ENCODE peak calls at places on chromosomes 4 and X, in four cellular contexts. Q is CD4-positive, alpha-beta T cell; I is naive thymus-derived CD4-positive, alpha-beta T cell; V is uterus. Z is an unnamed sample.

GRCh38 chrX:56113785-56114436 is 118.2 kb upstream of the KLF8 start:
- DNase-seq in Q (no peak), I (no peak), V (no peak), Z (no peak)

GRCh38 chr4:52051615-52052474 is 741 bp downstream of the SPATA18 start:
- DNase-seq in Q (no peak), I (no peak), V (peak), Z (peak)

GRCh38 chrX:150094996-150095395 is 156.7 kb upstream of the EOLA2 start:
- DNase-seq in Q (no peak), I (no peak), V (no peak), Z (no peak)

GRCh38 chr4:166386491-166387367 is 513.7 kb downstream of the TLL1 start:
- DNase-seq in Q (no peak), I (no peak), V (no peak), Z (no peak)

GRCh38 chr4:114694770-114695169 is 96.2 kb downstream of the UGT8 start:
- DNase-seq in Q (no peak), I (peak), V (no peak), Z (no peak)

GRCh38 chr4:178215754-178216153 is 773.5 kb upstream of the AGA start:
- DNase-seq in Q (no peak), I (no peak), V (no peak), Z (no peak)

GRCh38 chrX:15616531-15616930 is 15.8 kb upstream of the ACE2 start:
- DNase-seq in Q (no peak), I (no peak), V (no peak), Z (no peak)

GRCh38 chrX:16718824-16719333 is 533 bp upstream of the SYAP1 start:
- DNase-seq in Q (no peak), I (no peak), V (no peak), Z (no peak)

GRCh38 chrX:40244980-40245379 is 147.2 kb upstream of the BCOR start:
- DNase-seq in Q (no peak), I (peak), V (no peak), Z (no peak)

GRCh38 chr4:1056671-1057402 is 45.4 kb downstream of the FGFRL1 start:
- DNase-seq in Q (no peak), I (no peak), V (peak), Z (no peak)

GRCh38 chr4:182190306-182190705 is 52.9 kb upstream of the TENM3 start:
- DNase-seq in Q (no peak), I (no peak), V (no peak), Z (no peak)

GRCh38 chr4:57501715-57502114 is 391.5 kb upstream of the IGFBP7 start:
- DNase-seq in Q (no peak), I (no peak), V (no peak), Z (no peak)

GRCh38 chrX:1212532-1212931 is at the start of gene CRLF2:
- DNase-seq in Q (no peak), I (no peak), V (no peak), Z (no peak)

GRCh38 chr4:146407669-146408084 is 114.1 kb downstream of the SLC10A7 start:
- DNase-seq in Q (no peak), I (no peak), V (no peak), Z (no peak)

GRCh38 chrX:87896057-87896456 is 378.5 kb downstream of the KLHL4 start:
- DNase-seq in Q (no peak), I (no peak), V (no peak), Z (no peak)

GRCh38 chrX:7107968-7108480 is 39.5 kb upstream of the STS start:
- DNase-seq in Q (no peak), I (no peak), V (no peak), Z (no peak)
- H3K27ac ChIP-seq in Q (no peak), I (no peak), V (no peak), Z (no peak)

DNA sequence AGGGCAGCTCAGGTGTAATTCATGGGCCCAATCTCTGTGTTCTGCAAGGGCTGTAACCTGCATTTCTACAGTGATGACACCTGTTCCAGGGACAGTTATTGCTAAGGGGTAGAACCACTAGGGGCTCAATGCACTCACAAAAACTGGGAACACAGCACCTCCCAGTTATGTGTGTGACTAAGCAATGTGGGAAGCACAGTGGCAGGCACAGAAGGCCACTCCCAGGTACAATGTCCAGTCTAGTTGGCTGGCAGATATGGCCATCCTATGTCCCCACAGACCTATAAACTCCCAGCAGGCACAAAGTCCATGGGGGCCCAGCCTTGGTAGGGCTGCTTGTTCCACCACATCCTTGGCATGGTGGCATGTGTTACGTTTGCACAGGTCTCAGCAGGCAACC is 25.7 kb downstream of the CXCL13 start:
- DNase-seq in Q (no peak), I (no peak), V (no peak), Z (no peak)
- H3K27ac ChIP-seq in Q (no peak), I (no peak), V (no peak), Z (no peak)

DNA sequence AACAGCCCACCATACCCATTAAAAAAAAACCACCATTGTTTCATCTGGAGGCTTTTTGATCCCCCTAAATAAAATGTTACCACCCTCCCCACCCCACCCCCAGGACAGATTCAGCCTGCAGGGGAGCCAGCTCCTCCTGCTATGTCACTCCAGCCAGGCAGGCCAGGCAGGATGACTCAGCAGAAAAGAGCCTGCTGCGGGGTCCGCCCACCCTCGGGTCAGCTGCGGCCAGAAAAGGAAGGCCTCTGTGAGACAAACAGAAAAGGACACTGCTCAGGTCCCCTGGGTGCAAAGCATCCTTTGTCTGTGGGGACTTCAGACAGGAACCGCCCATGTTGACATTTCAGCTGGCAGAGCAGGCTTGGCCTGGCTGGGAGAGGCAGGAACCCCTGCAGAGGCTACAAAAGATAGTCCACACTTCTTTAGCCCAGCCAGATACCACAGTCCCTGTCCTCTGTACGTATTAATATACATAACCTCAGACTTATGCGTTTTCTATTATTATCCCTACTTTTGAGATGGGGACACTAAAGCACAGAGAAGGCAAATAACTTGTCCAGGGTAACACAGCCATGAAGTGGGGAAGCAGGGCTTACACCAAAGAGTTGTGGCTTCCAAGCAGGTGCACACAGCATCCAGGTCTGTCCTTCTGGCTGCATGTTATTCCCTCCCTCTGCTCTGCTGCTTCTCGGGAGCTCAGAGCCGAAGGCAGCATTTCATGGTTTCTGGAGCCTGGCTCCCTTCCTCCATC is 147.7 kb downstream of the CPEB2 start:
- DNase-seq in Q (no peak), I (no peak), V (peak), Z (peak)
- H3K27ac ChIP-seq in Q (no peak), I (no peak), V (no peak), Z (peak)

GRCh38 chr4:71907782-71908181 is 123.9 kb upstream of the GC start:
- DNase-seq in Q (no peak), I (no peak), V (no peak), Z (no peak)

DNA sequence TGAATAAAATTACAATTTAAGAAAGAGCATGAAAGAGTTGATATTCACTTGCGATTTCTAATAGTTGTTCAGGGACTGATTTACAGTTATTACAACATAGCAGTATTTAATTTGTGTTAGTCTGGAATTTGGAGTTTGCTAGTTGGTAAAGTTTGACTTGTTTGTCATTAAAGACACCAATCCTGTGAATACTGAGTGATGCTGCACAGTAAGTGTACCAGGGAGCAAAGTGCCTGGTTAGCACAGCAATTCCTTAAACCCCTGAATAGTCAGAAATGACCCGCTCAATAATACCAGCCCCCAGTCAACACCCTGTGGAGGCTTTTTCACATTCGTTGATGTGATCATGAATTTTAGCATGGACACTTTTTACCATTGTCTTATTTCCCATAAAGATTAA is 122.2 kb upstream of the GC start:
- DNase-seq in Q (no peak), I (no peak), V (no peak), Z (no peak)
- H3K27ac ChIP-seq in Q (no peak), I (no peak), V (no peak), Z (no peak)

GRCh38 chr4:150007512-150007911 is 70.7 kb upstream of the DCLK2 start:
- DNase-seq in Q (no peak), I (no peak), V (no peak), Z (no peak)

GRCh38 chr4:150002561-150002960 is 75.7 kb upstream of the DCLK2 start:
- DNase-seq in Q (no peak), I (no peak), V (no peak), Z (no peak)

GRCh38 chr4:150006197-150006596 is 72.0 kb upstream of the DCLK2 start:
- DNase-seq in Q (no peak), I (no peak), V (no peak), Z (no peak)

GRCh38 chr4:150004481-150004880 is 73.8 kb upstream of the DCLK2 start:
- DNase-seq in Q (no peak), I (no peak), V (no peak), Z (no peak)

DNA sequence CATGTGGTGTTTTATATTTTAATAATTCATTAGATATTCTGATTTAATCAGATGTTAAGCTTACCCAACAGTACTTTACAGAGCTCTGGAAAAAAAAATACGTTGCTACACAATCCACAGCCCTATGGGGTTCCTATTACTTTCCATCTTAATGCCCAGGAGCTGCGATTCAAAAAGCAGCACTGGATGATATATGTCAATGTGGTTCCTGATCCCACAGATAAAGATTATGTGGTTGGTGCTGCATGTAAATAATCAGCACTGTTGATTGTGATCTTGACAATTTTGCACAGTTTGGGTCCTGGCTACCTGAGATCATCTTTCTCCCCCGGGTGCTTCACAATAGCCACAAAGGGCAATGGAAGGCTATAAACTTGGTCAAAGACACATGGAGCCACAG is 72.7 kb upstream of the DCLK2 start:
- DNase-seq in Q (no peak), I (no peak), V (no peak), Z (no peak)
- H3K27ac ChIP-seq in Q (no peak), I (no peak), V (no peak), Z (no peak)

GRCh38 chr4:4541661-4542570 is at the start of gene STX18:
- DNase-seq in Q (peak), I (peak), V (peak), Z (peak)
- H3K27ac ChIP-seq in Q (peak), I (peak), V (peak), Z (peak)

GRCh38 chrX:12953420-12953819 is 21.5 kb upstream of the TMSB4X start:
- DNase-seq in Q (no peak), I (no peak), V (no peak), Z (no peak)

GRCh38 chrX:12954376-12954775 is 20.5 kb upstream of the TMSB4X start:
- DNase-seq in Q (no peak), I (no peak), V (no peak), Z (no peak)

GRCh38 chrX:12956704-12957541 is 18.0 kb upstream of the TMSB4X start:
- DNase-seq in Q (no peak), I (peak), V (no peak), Z (no peak)

GRCh38 chrX:12955882-12956703 is 18.8 kb upstream of the TMSB4X start:
- DNase-seq in Q (no peak), I (no peak), V (peak), Z (peak)

DNA sequence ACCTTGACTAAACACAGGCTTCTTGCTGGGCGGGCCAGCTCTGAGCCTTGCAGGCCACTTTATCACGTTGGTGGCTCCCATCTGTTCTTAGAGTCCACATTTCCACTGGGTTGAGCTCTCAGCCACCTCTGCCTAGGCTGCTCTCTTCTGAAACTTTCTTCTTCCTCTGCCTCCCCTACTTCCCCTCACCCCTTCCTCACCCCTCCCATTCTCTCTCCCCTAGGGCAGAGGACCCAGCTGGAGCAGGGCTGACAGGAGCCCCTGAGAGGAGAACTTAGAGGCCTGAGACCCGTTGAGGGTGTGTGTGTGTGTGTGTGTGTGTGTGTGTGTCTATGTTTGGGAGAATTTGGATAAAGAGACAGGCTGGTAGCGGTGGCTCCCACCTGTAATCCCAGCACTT is 19.9 kb upstream of the TMSB4X start:
- DNase-seq in Q (no peak), I (no peak), V (no peak), Z (no peak)
- H3K27ac ChIP-seq in Q (peak), I (peak), V (no peak), Z (no peak)

DNA sequence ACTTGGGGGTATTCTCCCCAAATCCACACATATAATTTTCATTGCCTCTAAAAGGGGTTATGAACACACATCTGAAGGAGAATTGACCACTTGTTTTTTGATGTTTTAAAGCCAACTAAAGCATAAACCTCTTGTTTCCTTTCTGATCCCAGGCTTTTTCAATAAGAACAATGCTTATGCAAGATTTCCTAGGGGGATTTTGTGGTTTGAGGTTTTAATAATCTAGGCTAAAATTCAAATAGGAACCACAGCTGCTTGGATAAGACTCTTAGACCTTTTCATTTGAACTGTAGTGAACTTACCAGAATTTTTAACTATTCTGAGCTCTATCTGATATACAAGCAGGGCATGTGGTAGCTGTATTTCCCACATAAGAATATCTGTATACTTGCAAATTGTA is 651.1 kb downstream of the ANKRD50 start:
- DNase-seq in Q (no peak), I (no peak), V (no peak), Z (no peak)
- H3K27ac ChIP-seq in Q (no peak), I (no peak), V (peak), Z (no peak)

DNA sequence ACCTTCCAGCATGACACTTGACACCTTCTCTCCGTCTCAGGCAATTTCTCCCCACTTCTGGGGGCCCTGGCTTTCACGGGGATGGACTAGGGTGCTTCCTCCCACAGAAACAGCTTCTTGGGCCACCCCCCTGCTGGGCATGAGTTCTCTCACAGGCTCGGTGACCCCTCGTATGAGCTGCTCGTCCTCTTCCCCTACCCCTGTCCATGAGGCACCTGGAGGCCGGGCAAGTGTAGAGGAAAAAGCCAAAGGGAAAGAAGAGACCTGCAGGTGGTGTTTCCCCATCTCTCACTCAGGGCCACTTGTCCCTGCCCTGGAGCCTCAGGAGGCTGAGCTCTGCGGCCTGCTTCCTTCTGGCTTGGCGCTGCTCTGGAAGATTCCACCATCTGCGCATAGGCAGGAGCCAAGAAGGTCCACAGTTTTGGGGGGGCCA is 1.9 kb upstream of the RGS12 start:
- DNase-seq in Q (no peak), I (no peak), V (no peak), Z (no peak)
- H3K27ac ChIP-seq in Q (no peak), I (no peak), V (no peak), Z (peak)

DNA sequence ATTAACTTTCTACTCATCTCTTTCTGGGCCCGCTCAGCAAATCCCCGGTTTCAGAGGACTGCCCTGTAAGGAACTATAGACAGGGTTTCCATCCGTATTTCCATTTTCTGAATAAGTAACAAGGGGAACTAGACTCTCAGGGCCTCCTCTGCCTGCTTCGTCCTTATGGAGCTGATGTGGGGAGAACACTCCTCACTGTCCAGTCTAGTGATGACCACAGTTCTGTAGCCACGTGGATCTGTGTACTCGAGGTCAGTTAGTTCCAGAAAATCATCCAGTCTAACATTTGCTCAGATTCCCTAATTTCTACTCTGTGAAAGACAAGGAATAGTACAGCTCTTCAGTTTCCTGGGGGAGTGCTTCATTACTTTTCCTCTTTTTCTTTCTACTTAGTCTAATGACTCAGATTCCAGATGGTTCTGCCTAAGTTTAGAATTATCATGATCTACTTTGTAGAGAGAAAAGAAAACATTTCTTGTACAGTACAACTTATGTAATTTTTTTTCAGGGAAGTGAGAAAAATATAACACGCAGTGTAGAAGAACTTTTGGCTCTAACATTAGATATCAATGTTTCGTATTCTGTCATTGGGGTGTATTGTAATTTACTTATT is 82.6 kb downstream of the SORBS2 start:
- DNase-seq in Q (no peak), I (no peak), V (no peak), Z (no peak)
- H3K27ac ChIP-seq in Q (no peak), I (no peak), V (no peak), Z (peak)

Z was measured in psoas muscle.